ENCODE peak calls at places on chromosomes 7 and 10, in eight cellular contexts. P is RWPE1; R is AG04450; H is PC-3; J is CD4-positive, alpha-beta T cell; F is thoracic aorta; T is endodermal cell; V is coronary artery. U is an unnamed sample.
A peak's percentile ranks its signal among the peaks of the same experiment; 100 is the strongest.

GRCh38 chr10:21526952-21527633 is 1.6 kb upstream of the SKIDA1 start:
- DNase-seq in P (peak; percentile 34), R (no peak), H (peak; percentile 55), J (peak; percentile 28), F (no peak), T (peak; percentile 90), V (peak; percentile 80), U (no peak)

GRCh38 chr7:127413962-127414361 is 21.5 kb upstream of the ZNF800 start:
- DNase-seq in P (no peak), R (no peak), H (no peak), J (no peak), F (no peak), T (no peak), V (no peak), U (no peak)

GRCh38 chr7:964401-965231 is 10.1 kb upstream of the ADAP1 start:
- DNase-seq in P (no peak), R (no peak), H (peak; percentile 49), J (no peak), F (no peak), T (peak; percentile 78), V (no peak), U (no peak)

GRCh38 chr7:22394739-22395138 is 37.8 kb upstream of the RAPGEF5 start:
- DNase-seq in P (no peak), R (no peak), H (no peak), J (no peak), F (no peak), T (no peak), V (no peak), U (no peak)

GRCh38 chr10:11189581-11190376 is 172.1 kb downstream of the CELF2 start:
- DNase-seq in P (no peak), R (no peak), H (no peak), J (no peak), F (no peak), T (peak; percentile 33), V (no peak), U (no peak)

GRCh38 chr7:140342732-140343514 is 55.4 kb downstream of the SLC37A3 start:
- DNase-seq in P (no peak), R (no peak), H (peak; percentile 31), J (no peak), F (no peak), T (peak; percentile 84), V (no peak), U (no peak)

GRCh38 chr10:2076528-2076927 is 339.2 kb upstream of the ADARB2 start:
- DNase-seq in P (no peak), R (no peak), H (no peak), J (no peak), F (no peak), T (peak; percentile 55), V (no peak), U (no peak)

GRCh38 chr10:26372513-26373354 is 65.4 kb upstream of the APBB1IP start:
- DNase-seq in P (no peak), R (no peak), H (no peak), J (no peak), F (no peak), T (no peak), V (no peak), U (no peak)

GRCh38 chr7:127550247-127550646 is 35.1 kb downstream of the GCC1 start:
- DNase-seq in P (no peak), R (no peak), H (peak; percentile 2), J (no peak), F (no peak), T (no peak), V (no peak), U (no peak)

GRCh38 chr7:131690446-131690845 is 134.0 kb upstream of the PODXL start:
- DNase-seq in P (no peak), R (no peak), H (no peak), J (no peak), F (no peak), T (no peak), V (no peak), U (peak; percentile 40)

GRCh38 chr7:131689662-131690234 is 133.3 kb upstream of the PODXL start:
- DNase-seq in P (no peak), R (no peak), H (no peak), J (no peak), F (no peak), T (no peak), V (no peak), U (no peak)

GRCh38 chr7:131687296-131687695 is 130.9 kb upstream of the PODXL start:
- DNase-seq in P (no peak), R (no peak), H (no peak), J (no peak), F (no peak), T (no peak), V (no peak), U (peak; percentile 37)

GRCh38 chr7:131686833-131687232 is 130.4 kb upstream of the PODXL start:
- DNase-seq in P (no peak), R (no peak), H (no peak), J (no peak), F (no peak), T (no peak), V (no peak), U (no peak)

GRCh38 chr7:131688738-131689661 is 132.6 kb upstream of the PODXL start:
- DNase-seq in P (peak; percentile 78), R (peak; percentile 6), H (peak; percentile 73), J (peak; percentile 30), F (no peak), T (peak; percentile 96), V (no peak), U (peak; percentile 79)
- H3K27ac ChIP-seq in P (no peak overlapping the region), R (no peak overlapping the region), H (no peak overlapping the region), J (no peak overlapping the region), F (no peak overlapping the region), T (no peak overlapping the region), V (no peak overlapping the region), U (no peak overlapping the region)

DNA sequence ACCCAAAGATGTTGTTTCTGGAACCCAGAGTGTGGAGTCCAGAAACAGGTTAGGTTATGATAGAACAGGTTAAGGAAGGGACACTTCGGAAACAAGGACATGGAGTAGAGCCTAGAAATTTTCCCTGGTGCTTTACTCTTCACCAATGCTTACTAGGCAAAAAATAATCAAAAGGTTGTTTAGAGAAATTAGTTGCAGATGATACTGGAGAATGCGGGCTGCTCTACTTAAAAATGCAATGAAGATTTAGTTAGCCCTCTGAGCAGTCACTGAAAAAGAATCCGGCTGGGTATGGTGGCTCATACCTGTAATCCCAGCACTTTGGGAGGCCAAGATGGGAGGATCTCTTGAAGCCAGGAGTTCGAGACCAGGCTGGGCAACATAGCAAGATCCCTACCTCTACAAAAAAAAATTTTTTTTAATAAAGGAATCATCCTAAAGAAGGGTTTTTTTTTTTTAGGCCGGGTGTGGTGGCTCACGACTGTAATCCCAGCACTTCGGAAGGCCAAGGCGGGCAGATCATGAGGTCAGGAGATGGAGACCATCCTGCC is 3.3 kb upstream of the UBE2H start:
- DNase-seq in P (no peak), R (no peak), H (no peak), J (no peak), F (no peak), T (no peak), V (no peak), U (no peak)
- H3K27ac ChIP-seq in P (peak overlapping the region; percentile 31), R (peak overlapping the region; percentile 39), H (peak overlapping the region; percentile 17), J (no peak overlapping the region), F (no peak overlapping the region), T (no peak overlapping the region), V (no peak overlapping the region), U (no peak overlapping the region)

DNA sequence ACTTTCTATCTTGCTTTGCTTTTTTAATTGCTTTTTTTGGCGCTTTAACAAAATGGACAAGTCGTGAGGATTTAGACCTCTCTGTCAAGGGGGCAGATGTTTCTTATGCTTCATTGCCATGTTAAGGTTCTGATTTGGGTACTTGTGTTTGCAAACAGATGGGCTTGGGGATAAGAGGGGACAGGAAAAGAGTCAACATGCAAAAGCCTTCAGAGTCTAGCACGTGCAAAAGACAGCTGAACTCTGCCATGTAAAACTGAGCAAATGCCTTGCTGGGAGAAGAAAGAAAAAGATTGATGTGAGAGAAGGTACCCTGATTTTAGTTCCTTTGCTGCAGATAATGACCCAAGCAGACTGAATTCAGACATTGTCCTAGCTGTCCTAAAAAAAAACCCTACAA is 173.1 kb downstream of the KIAA1217 start:
- DNase-seq in P (no peak), R (no peak), H (no peak), J (no peak), F (no peak), T (no peak), V (no peak), U (no peak)
- H3K27ac ChIP-seq in P (no peak overlapping the region), R (no peak overlapping the region), H (no peak overlapping the region), J (no peak overlapping the region), F (no peak overlapping the region), T (no peak overlapping the region), V (no peak overlapping the region), U (no peak overlapping the region)

GRCh38 chr10:17882557-17882956 is 69.2 kb upstream of the SLC39A12 start:
- DNase-seq in P (no peak), R (no peak), H (no peak), J (no peak), F (no peak), T (no peak), V (no peak), U (no peak)
- H3K27ac ChIP-seq in P (no peak overlapping the region), R (no peak overlapping the region), H (no peak overlapping the region), J (no peak overlapping the region), F (peak overlapping the region; percentile 49), T (no peak overlapping the region), V (peak overlapping the region; percentile 27), U (no peak overlapping the region)

GRCh38 chr10:80292607-80293239 is 3.3 kb upstream of the MAT1A start:
- DNase-seq in P (no peak), R (no peak), H (no peak), J (no peak), F (no peak), T (no peak), V (no peak), U (peak; percentile 52)
- H3K27ac ChIP-seq in P (no peak overlapping the region), R (no peak overlapping the region), H (no peak overlapping the region), J (no peak overlapping the region), F (no peak overlapping the region), T (no peak overlapping the region), V (no peak overlapping the region), U (no peak overlapping the region)

GRCh38 chr7:134527979-134528371 is 608 bp downstream of the AKR1B10 start:
- DNase-seq in P (no peak), R (peak; percentile 59), H (peak; percentile 56), J (no peak), F (no peak), T (no peak), V (no peak), U (no peak)
- H3K27ac ChIP-seq in P (peak overlapping the region; percentile 86), R (peak overlapping the region; percentile 61), H (peak overlapping the region; percentile 79), J (no peak overlapping the region), F (no peak overlapping the region), T (no peak overlapping the region), V (peak overlapping the region; percentile 47), U (peak overlapping the region; percentile 44)

DNA sequence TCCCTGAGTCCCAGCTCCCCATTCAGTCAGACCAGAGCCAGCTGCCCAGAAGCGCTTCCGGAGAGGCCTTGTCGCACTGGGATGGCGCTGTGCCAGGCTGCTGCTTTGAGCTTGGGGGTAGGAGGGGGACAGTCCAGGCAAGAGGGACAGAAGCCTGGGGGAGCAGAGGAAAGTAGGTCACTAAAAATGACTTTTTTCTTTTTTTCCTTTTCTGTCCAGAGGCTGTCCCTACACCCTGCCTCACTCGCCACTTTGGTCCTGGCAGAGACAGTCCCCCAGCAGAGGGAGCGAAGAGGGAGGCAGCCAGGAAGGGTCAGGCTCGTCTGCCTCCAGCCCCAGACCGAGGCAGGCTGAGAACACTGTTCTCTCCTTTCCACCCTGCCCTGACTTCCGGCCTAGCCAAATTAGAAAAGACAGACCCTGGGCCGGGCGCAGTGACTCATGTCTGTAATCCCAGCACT is 15.8 kb upstream of the TRIM8 start:
- DNase-seq in P (peak; percentile 64), R (no peak), H (peak; percentile 40), J (no peak), F (no peak), T (peak; percentile 59), V (no peak), U (no peak)
- H3K27ac ChIP-seq in P (peak overlapping the region; percentile 78), R (peak overlapping the region; percentile 99), H (peak overlapping the region; percentile 70), J (no peak overlapping the region), F (peak overlapping the region; percentile 92), T (peak overlapping the region; percentile 83), V (peak overlapping the region; percentile 86), U (peak overlapping the region; percentile 77)

U was measured in vagina.